ENCODE peak calls at places on chromosomes 11 and 22, in six cellular contexts. One of them, this sample, is unnamed.

GRCh38 chr22:25067851-25068421 is 115.4 kb downstream of the KIAA1671 start:
- DNase-seq in H1: no peak
- DNase-seq in WTC11: no peak
- DNase-seq in K562: no peak
- DNase-seq in HCT116: no peak
- DNase-seq in HepG2: no peak
- DNase-seq in this sample: no peak

GRCh38 chr11:927871-928270 is 2.2 kb downstream of the AP2A2 start:
- DNase-seq in H1: no peak
- DNase-seq in WTC11: no peak
- DNase-seq in K562: no peak
- DNase-seq in HCT116: no peak
- DNase-seq in HepG2: no peak
- DNase-seq in this sample: no peak

GRCh38 chr11:113289341-113290187 is 24.8 kb upstream of the TTC12 start:
- DNase-seq in H1: peak
- DNase-seq in WTC11: peak
- DNase-seq in K562: peak
- DNase-seq in HCT116: peak
- DNase-seq in HepG2: peak
- DNase-seq in this sample: peak

GRCh38 chr11:7530013-7530412 is 16.2 kb downstream of the PPFIBP2 start:
- DNase-seq in H1: no peak
- DNase-seq in WTC11: no peak
- DNase-seq in K562: no peak
- DNase-seq in HCT116: no peak
- DNase-seq in HepG2: no peak
- DNase-seq in this sample: no peak

GRCh38 chr11:8870461-8871282 is 40.3 kb upstream of the AKIP1 start:
- DNase-seq in H1: peak
- DNase-seq in WTC11: peak
- DNase-seq in K562: peak
- DNase-seq in HCT116: peak
- DNase-seq in HepG2: no peak
- DNase-seq in this sample: no peak

GRCh38 chr11:123426766-123427165 is 3.3 kb upstream of the GRAMD1B start:
- DNase-seq in H1: no peak
- DNase-seq in WTC11: no peak
- DNase-seq in K562: no peak
- DNase-seq in HCT116: no peak
- DNase-seq in HepG2: no peak
- DNase-seq in this sample: no peak

GRCh38 chr11:76033699-76034098 is 172.6 kb downstream of the WNT11 start:
- DNase-seq in H1: no peak
- DNase-seq in WTC11: no peak
- DNase-seq in K562: no peak
- DNase-seq in HCT116: no peak
- DNase-seq in HepG2: no peak
- DNase-seq in this sample: peak

GRCh38 chr11:70769106-70769505 is 370.8 kb downstream of the CTTN start:
- DNase-seq in H1: no peak
- DNase-seq in WTC11: no peak
- DNase-seq in K562: no peak
- DNase-seq in HCT116: no peak
- DNase-seq in HepG2: no peak
- DNase-seq in this sample: no peak

GRCh38 chr11:92929168-92930053 is 40.0 kb upstream of the MTNR1B start:
- DNase-seq in H1: no peak
- DNase-seq in WTC11: no peak
- DNase-seq in K562: no peak
- DNase-seq in HCT116: no peak
- DNase-seq in HepG2: no peak
- DNase-seq in this sample: no peak

GRCh38 chr11:69593851-69594250 is 47.1 kb upstream of the CCND1 start:
- DNase-seq in H1: no peak
- DNase-seq in WTC11: no peak
- DNase-seq in K562: peak
- DNase-seq in HCT116: no peak
- DNase-seq in HepG2: no peak
- DNase-seq in this sample: no peak

GRCh38 chr11:122717264-122717867 is 61.8 kb downstream of the UBASH3B start:
- DNase-seq in H1: no peak
- DNase-seq in WTC11: no peak
- DNase-seq in K562: no peak
- DNase-seq in HCT116: no peak
- DNase-seq in HepG2: no peak
- DNase-seq in this sample: peak

GRCh38 chr22:39174498-39175120 is 22.1 kb upstream of the CBX7 start:
- DNase-seq in H1: peak
- DNase-seq in WTC11: peak
- DNase-seq in K562: peak
- DNase-seq in HCT116: peak
- DNase-seq in HepG2: peak
- DNase-seq in this sample: no peak

GRCh38 chr11:16512163-16512562 is 155.8 kb upstream of the SOX6 start:
- DNase-seq in H1: no peak
- DNase-seq in WTC11: no peak
- DNase-seq in K562: no peak
- DNase-seq in HCT116: no peak
- DNase-seq in HepG2: no peak
- DNase-seq in this sample: no peak

GRCh38 chr11:125072210-125072960 is 9.3 kb downstream of the SLC37A2 start:
- DNase-seq in H1: no peak
- DNase-seq in WTC11: no peak
- DNase-seq in K562: no peak
- DNase-seq in HCT116: no peak
- DNase-seq in HepG2: peak
- DNase-seq in this sample: peak

GRCh38 chr11:58675344-58676155 is 53.1 kb downstream of the CNTF start:
- DNase-seq in H1: peak
- DNase-seq in WTC11: peak
- DNase-seq in K562: peak
- DNase-seq in HCT116: peak
- DNase-seq in HepG2: peak
- DNase-seq in this sample: no peak

GRCh38 chr11:3834349-3835099 is 6.2 kb downstream of the RHOG start:
- DNase-seq in H1: no peak
- DNase-seq in WTC11: peak
- DNase-seq in K562: peak
- DNase-seq in HCT116: no peak
- DNase-seq in HepG2: no peak
- DNase-seq in this sample: no peak

GRCh38 chr22:16810188-16810802 is 14.9 kb downstream of the XKR3 start:
- DNase-seq in H1: no peak
- DNase-seq in WTC11: no peak
- DNase-seq in K562: no peak
- DNase-seq in HCT116: no peak
- DNase-seq in HepG2: no peak
- DNase-seq in this sample: no peak

DNA sequence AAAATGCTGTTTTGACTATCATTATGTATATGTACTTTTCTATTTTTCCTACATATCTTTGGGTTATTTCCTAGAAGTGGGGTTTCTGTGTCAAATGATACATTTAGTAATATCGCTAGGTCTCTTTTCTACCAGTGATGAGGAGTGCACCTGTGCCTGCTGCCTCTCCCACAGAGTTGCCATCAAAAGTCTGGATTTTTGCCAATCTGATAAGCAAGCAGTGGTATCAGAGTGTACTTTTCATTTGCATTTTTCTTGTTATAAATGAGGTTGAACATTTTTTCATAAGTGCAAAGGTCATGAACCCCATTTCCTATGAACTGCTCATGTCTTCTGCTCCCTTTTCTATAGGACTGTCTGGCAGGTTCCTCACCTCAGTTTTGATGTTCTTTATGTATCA is 1.8 kb downstream of the TRPM5 start:
- DNase-seq in H1: no peak
- DNase-seq in WTC11: no peak
- DNase-seq in K562: no peak
- DNase-seq in HCT116: no peak
- DNase-seq in HepG2: no peak
- DNase-seq in this sample: no peak
- TF ChIP-seq ATF3 in H1: no peak
- TF ChIP-seq ATF3 in WTC11: no peak
- TF ChIP-seq ATF3 in K562: no peak
- TF ChIP-seq ATF3 in HCT116: no peak
- TF ChIP-seq ATF3 in HepG2: no peak
- TF ChIP-seq ATF3 in this sample: no peak

DNA sequence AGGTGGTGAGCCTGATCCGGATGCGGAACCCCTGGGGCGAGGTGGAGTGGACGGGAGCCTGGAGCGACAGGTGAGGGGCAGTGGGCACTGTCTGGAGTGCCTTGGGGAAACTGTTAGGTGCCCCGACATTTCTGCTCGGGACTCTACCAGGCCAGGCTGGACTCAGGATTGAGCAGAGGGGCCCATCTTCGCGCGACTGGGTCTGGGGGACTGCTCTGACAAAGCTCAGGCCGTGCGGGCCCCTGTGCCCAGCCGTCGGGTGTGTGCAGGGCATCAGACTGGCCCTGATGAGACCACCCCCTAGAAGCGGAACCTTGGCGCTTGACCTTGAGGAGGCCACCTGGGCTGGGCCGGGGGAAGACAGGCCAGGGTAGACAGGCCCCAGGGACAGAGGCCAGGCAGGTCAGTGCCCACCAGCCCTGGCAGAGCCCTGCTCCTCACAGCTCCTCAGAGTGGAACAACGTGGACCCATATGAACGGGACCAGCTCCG is 6.3 kb downstream of the CAPN1 start:
- DNase-seq in H1: no peak
- DNase-seq in WTC11: no peak
- DNase-seq in K562: no peak
- DNase-seq in HCT116: no peak
- DNase-seq in HepG2: no peak
- DNase-seq in this sample: no peak
- TF ChIP-seq ATF3 in H1: no peak
- TF ChIP-seq ATF3 in WTC11: no peak
- TF ChIP-seq ATF3 in K562: no peak
- TF ChIP-seq ATF3 in HCT116: no peak
- TF ChIP-seq ATF3 in HepG2: no peak
- TF ChIP-seq ATF3 in this sample: no peak

DNA sequence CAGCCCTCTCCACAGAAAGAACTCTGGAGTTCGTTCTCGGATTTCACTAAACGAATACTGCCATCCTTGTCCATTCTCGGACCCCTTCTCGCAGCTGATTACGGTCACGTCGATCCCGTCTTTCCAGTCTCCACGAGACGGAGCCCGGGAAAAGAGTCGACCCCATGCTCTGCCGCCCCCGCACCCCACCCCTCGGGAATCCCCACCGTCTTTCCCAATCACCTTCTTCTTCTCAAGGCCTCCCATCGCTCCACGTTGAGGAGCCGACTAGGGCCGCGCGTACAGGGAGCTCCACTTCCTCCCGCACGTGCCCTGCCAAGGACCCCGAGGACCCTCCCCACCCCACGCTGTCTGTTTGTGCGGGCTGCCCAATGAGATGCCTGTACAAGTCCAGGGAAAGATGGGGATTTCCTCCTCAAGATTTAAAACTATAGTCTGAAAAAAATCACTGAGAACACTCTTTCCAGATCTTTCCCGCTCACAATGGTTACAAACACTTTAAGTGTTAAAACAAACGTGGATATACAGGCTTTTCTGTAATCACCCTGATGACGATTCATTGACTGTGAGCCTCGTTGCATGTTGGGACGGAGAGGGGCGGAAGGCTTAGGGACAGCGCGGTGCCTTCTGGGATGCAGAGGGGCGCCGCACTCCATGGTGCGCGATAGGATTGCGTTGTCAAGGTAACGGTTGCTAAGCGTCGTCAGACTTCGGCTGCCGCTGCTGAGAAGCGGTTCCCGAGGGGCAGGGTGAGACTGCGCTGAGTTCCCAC is at the start of gene PES1:
- DNase-seq in H1: peak
- DNase-seq in WTC11: peak
- DNase-seq in K562: peak
- DNase-seq in HCT116: peak
- DNase-seq in HepG2: peak
- DNase-seq in this sample: peak
- TF ChIP-seq ATF3 in H1: no peak
- TF ChIP-seq ATF3 in WTC11: no peak
- TF ChIP-seq ATF3 in K562: peak
- TF ChIP-seq ATF3 in HCT116: no peak
- TF ChIP-seq ATF3 in HepG2: no peak
- TF ChIP-seq ATF3 in this sample: peak

DNA sequence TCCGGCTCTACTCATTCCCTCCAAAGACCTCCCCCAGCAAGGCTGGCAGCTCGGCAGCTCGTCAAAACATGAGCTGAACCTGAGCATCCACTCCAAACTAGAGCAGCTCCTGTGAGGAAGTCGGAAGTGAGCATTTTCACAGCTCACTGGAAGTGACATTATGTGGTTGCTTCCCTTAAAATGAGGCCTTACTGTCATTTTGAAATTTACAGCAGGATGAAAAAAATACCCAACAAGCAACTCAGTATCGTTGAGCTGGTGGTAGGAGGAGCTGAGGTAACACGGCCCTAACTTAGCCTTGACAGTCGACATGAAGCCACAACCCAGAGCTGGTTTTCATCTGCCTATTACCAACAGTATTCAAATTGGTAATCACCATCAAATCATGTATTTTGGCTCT is 38.0 kb upstream of the ARFGAP3 start:
- DNase-seq in H1: no peak
- DNase-seq in WTC11: no peak
- DNase-seq in K562: no peak
- DNase-seq in HCT116: no peak
- DNase-seq in HepG2: no peak
- DNase-seq in this sample: peak
- TF ChIP-seq ATF3 in H1: no peak
- TF ChIP-seq ATF3 in WTC11: no peak
- TF ChIP-seq ATF3 in K562: no peak
- TF ChIP-seq ATF3 in HCT116: no peak
- TF ChIP-seq ATF3 in HepG2: no peak
- TF ChIP-seq ATF3 in this sample: no peak

GRCh38 chr11:111358038-111359001 is 20.8 kb downstream of the POU2AF1 start:
- DNase-seq in H1: no peak
- DNase-seq in WTC11: no peak
- DNase-seq in K562: no peak
- DNase-seq in HCT116: no peak
- DNase-seq in HepG2: no peak
- DNase-seq in this sample: no peak
- TF ChIP-seq ATF3 in H1: no peak
- TF ChIP-seq ATF3 in WTC11: no peak
- TF ChIP-seq ATF3 in K562: no peak
- TF ChIP-seq ATF3 in HCT116: no peak
- TF ChIP-seq ATF3 in HepG2: no peak
- TF ChIP-seq ATF3 in this sample: no peak

GRCh38 chr11:10807629-10808552 is 835 bp downstream of the EIF4G2 start:
- DNase-seq in H1: no peak
- DNase-seq in WTC11: peak
- DNase-seq in K562: peak
- DNase-seq in HCT116: no peak
- DNase-seq in HepG2: peak
- DNase-seq in this sample: no peak

GRCh38 chr11:10806206-10806605 is 2.5 kb downstream of the EIF4G2 start:
- DNase-seq in H1: no peak
- DNase-seq in WTC11: no peak
- DNase-seq in K562: no peak
- DNase-seq in HCT116: no peak
- DNase-seq in HepG2: no peak
- DNase-seq in this sample: no peak

GRCh38 chr11:10805741-10806140 is 3.0 kb downstream of the EIF4G2 start:
- DNase-seq in H1: no peak
- DNase-seq in WTC11: no peak
- DNase-seq in K562: no peak
- DNase-seq in HCT116: no peak
- DNase-seq in HepG2: no peak
- DNase-seq in this sample: no peak

GRCh38 chr11:10808553-10809372 is at the start of gene EIF4G2:
- DNase-seq in H1: peak
- DNase-seq in WTC11: peak
- DNase-seq in K562: peak
- DNase-seq in HCT116: peak
- DNase-seq in HepG2: peak
- DNase-seq in this sample: peak

GRCh38 chr11:10809373-10810199 is 860 bp upstream of the EIF4G2 start:
- DNase-seq in H1: peak
- DNase-seq in WTC11: peak
- DNase-seq in K562: peak
- DNase-seq in HCT116: peak
- DNase-seq in HepG2: no peak
- DNase-seq in this sample: no peak
- TF ChIP-seq ATF3 in H1: no peak
- TF ChIP-seq ATF3 in WTC11: no peak
- TF ChIP-seq ATF3 in K562: no peak
- TF ChIP-seq ATF3 in HCT116: no peak
- TF ChIP-seq ATF3 in HepG2: no peak
- TF ChIP-seq ATF3 in this sample: no peak